ENCODE peak calls at places on chromosomes 2 and 18, in five cellular contexts. One of them, this sample, is unnamed.

GRCh38 chr2:154527962-154528361 is 170.5 kb upstream of the KCNJ3 start:
- DNase-seq in Karpas-422: no peak
- DNase-seq in CD8-positive, alpha-beta T cell: no peak
- DNase-seq in spleen: no peak
- DNase-seq in mesendoderm: no peak
- DNase-seq in this sample: no peak

GRCh38 chr2:54814367-54815155 is 91.1 kb downstream of the EML6 start:
- DNase-seq in Karpas-422: no peak
- DNase-seq in CD8-positive, alpha-beta T cell: no peak
- DNase-seq in spleen: no peak
- DNase-seq in mesendoderm: no peak
- DNase-seq in this sample: no peak

GRCh38 chr18:7950380-7951143 is 383.4 kb downstream of the PTPRM start:
- DNase-seq in Karpas-422: no peak
- DNase-seq in CD8-positive, alpha-beta T cell: no peak
- DNase-seq in spleen: no peak
- DNase-seq in mesendoderm: peak; percentile 19
- DNase-seq in this sample: no peak

GRCh38 chr2:59806486-59806885 is 747.0 kb downstream of the BCL11A start:
- DNase-seq in Karpas-422: peak; percentile 1
- DNase-seq in CD8-positive, alpha-beta T cell: no peak
- DNase-seq in spleen: no peak
- DNase-seq in mesendoderm: no peak
- DNase-seq in this sample: no peak

GRCh38 chr2:164879901-164880535 is 38.4 kb upstream of the COBLL1 start:
- DNase-seq in Karpas-422: no peak
- DNase-seq in CD8-positive, alpha-beta T cell: no peak
- DNase-seq in spleen: no peak
- DNase-seq in mesendoderm: no peak
- DNase-seq in this sample: no peak

GRCh38 chr18:49613141-49613641 is 51.3 kb downstream of the LIPG start:
- DNase-seq in Karpas-422: no peak
- DNase-seq in CD8-positive, alpha-beta T cell: no peak
- DNase-seq in spleen: no peak
- DNase-seq in mesendoderm: peak; percentile 95
- DNase-seq in this sample: no peak

GRCh38 chr2:80591233-80591632 is 286.7 kb upstream of the LRRTM1 start:
- DNase-seq in Karpas-422: no peak
- DNase-seq in CD8-positive, alpha-beta T cell: no peak
- DNase-seq in spleen: no peak
- DNase-seq in mesendoderm: no peak
- DNase-seq in this sample: no peak

GRCh38 chr2:100376836-100377235 is 40.6 kb downstream of the CHST10 start:
- DNase-seq in Karpas-422: peak; percentile 22
- DNase-seq in CD8-positive, alpha-beta T cell: no peak
- DNase-seq in spleen: peak; percentile 37
- DNase-seq in mesendoderm: no peak
- DNase-seq in this sample: no peak

GRCh38 chr2:71935291-71935848 is 212.3 kb downstream of the CYP26B1 start:
- DNase-seq in Karpas-422: no peak
- DNase-seq in CD8-positive, alpha-beta T cell: no peak
- DNase-seq in spleen: peak; percentile 54
- DNase-seq in mesendoderm: no peak
- DNase-seq in this sample: no peak

GRCh38 chr18:44869533-44869932 is 188.8 kb downstream of the SETBP1 start:
- DNase-seq in Karpas-422: no peak
- DNase-seq in CD8-positive, alpha-beta T cell: no peak
- DNase-seq in spleen: no peak
- DNase-seq in mesendoderm: peak; percentile 92
- DNase-seq in this sample: no peak

GRCh38 chr18:7677424-7677823 is 110.3 kb downstream of the PTPRM start:
- DNase-seq in Karpas-422: no peak
- DNase-seq in CD8-positive, alpha-beta T cell: no peak
- DNase-seq in spleen: no peak
- DNase-seq in mesendoderm: no peak
- DNase-seq in this sample: no peak

GRCh38 chr18:22199005-22199404 is 29.6 kb downstream of the GATA6 start:
- DNase-seq in Karpas-422: no peak
- DNase-seq in CD8-positive, alpha-beta T cell: no peak
- DNase-seq in spleen: no peak
- DNase-seq in mesendoderm: no peak
- DNase-seq in this sample: no peak

GRCh38 chr2:187658952-187659525 is 104.8 kb upstream of the TFPI start:
- DNase-seq in Karpas-422: no peak
- DNase-seq in CD8-positive, alpha-beta T cell: no peak
- DNase-seq in spleen: no peak
- DNase-seq in mesendoderm: peak; percentile 82
- DNase-seq in this sample: no peak

GRCh38 chr2:240371461-240372000 is 63.9 kb upstream of the GPC1 start:
- DNase-seq in Karpas-422: no peak
- DNase-seq in CD8-positive, alpha-beta T cell: no peak
- DNase-seq in spleen: no peak
- DNase-seq in mesendoderm: no peak
- DNase-seq in this sample: no peak

GRCh38 chr2:55148269-55148668 is 83.8 kb downstream of the CLHC1 start:
- DNase-seq in Karpas-422: no peak
- DNase-seq in CD8-positive, alpha-beta T cell: no peak
- DNase-seq in spleen: no peak
- DNase-seq in mesendoderm: peak; percentile 37
- DNase-seq in this sample: no peak

GRCh38 chr2:124908411-124908810 is 883.3 kb downstream of the CNTNAP5 start:
- DNase-seq in Karpas-422: no peak
- DNase-seq in CD8-positive, alpha-beta T cell: no peak
- DNase-seq in spleen: no peak
- DNase-seq in mesendoderm: no peak
- DNase-seq in this sample: no peak

GRCh38 chr18:44830551-44830950 is 149.9 kb downstream of the SETBP1 start:
- DNase-seq in Karpas-422: no peak
- DNase-seq in CD8-positive, alpha-beta T cell: no peak
- DNase-seq in spleen: no peak
- DNase-seq in mesendoderm: no peak
- DNase-seq in this sample: no peak

GRCh38 chr2:10091182-10091932 is 11.1 kb upstream of the CYS1 start:
- DNase-seq in Karpas-422: no peak
- DNase-seq in CD8-positive, alpha-beta T cell: no peak
- DNase-seq in spleen: peak; percentile 85
- DNase-seq in mesendoderm: no peak
- DNase-seq in this sample: no peak

GRCh38 chr2:42216712-42217111 is 47.6 kb downstream of the EML4 start:
- DNase-seq in Karpas-422: no peak
- DNase-seq in CD8-positive, alpha-beta T cell: no peak
- DNase-seq in spleen: no peak
- DNase-seq in mesendoderm: no peak
- DNase-seq in this sample: no peak

GRCh38 chr18:22625406-22625805 is 207.7 kb upstream of the CTAGE1 start:
- DNase-seq in Karpas-422: no peak
- DNase-seq in CD8-positive, alpha-beta T cell: no peak
- DNase-seq in spleen: no peak
- DNase-seq in mesendoderm: no peak
- DNase-seq in this sample: no peak

GRCh38 chr18:44601447-44601846 is 79.2 kb upstream of the SETBP1 start:
- DNase-seq in Karpas-422: no peak
- DNase-seq in CD8-positive, alpha-beta T cell: no peak
- DNase-seq in spleen: no peak
- DNase-seq in mesendoderm: no peak
- DNase-seq in this sample: no peak

GRCh38 chr2:160224060-160224459 is 24.0 kb upstream of the ITGB6 start:
- DNase-seq in Karpas-422: no peak
- DNase-seq in CD8-positive, alpha-beta T cell: no peak
- DNase-seq in spleen: no peak
- DNase-seq in mesendoderm: peak; percentile 54
- DNase-seq in this sample: no peak

GRCh38 chr2:42931147-42931817 is 138.9 kb upstream of the HAAO start:
- DNase-seq in Karpas-422: peak; percentile 44
- DNase-seq in CD8-positive, alpha-beta T cell: no peak
- DNase-seq in spleen: no peak
- DNase-seq in mesendoderm: peak; percentile 88
- DNase-seq in this sample: no peak

GRCh38 chr18:79882522-79883241 is 68.8 kb downstream of the SLC66A2 start:
- DNase-seq in Karpas-422: no peak
- DNase-seq in CD8-positive, alpha-beta T cell: no peak
- DNase-seq in spleen: peak; percentile 60
- DNase-seq in mesendoderm: no peak
- DNase-seq in this sample: no peak

GRCh38 chr2:49801898-49802297 is 647.6 kb upstream of the FSHR start:
- DNase-seq in Karpas-422: no peak
- DNase-seq in CD8-positive, alpha-beta T cell: no peak
- DNase-seq in spleen: no peak
- DNase-seq in mesendoderm: no peak
- DNase-seq in this sample: no peak

GRCh38 chr2:111984213-111984604 is 70.9 kb upstream of the TMEM87B start:
- DNase-seq in Karpas-422: no peak
- DNase-seq in CD8-positive, alpha-beta T cell: no peak
- DNase-seq in spleen: no peak
- DNase-seq in mesendoderm: no peak
- DNase-seq in this sample: no peak

GRCh38 chr2:183541766-183542165 is 417.5 kb downstream of the NUP35 start:
- DNase-seq in Karpas-422: no peak
- DNase-seq in CD8-positive, alpha-beta T cell: no peak
- DNase-seq in spleen: no peak
- DNase-seq in mesendoderm: no peak
- DNase-seq in this sample: no peak

GRCh38 chr2:201733544-201733943 is 35.1 kb upstream of the MPP4 start:
- DNase-seq in Karpas-422: no peak
- DNase-seq in CD8-positive, alpha-beta T cell: no peak
- DNase-seq in spleen: no peak
- DNase-seq in mesendoderm: no peak
- DNase-seq in this sample: no peak

GRCh38 chr18:58310517-58310916 is 266.5 kb downstream of the NEDD4L start:
- DNase-seq in Karpas-422: no peak
- DNase-seq in CD8-positive, alpha-beta T cell: peak; percentile 13
- DNase-seq in spleen: peak; percentile 44
- DNase-seq in mesendoderm: no peak
- DNase-seq in this sample: no peak

GRCh38 chr2:175741164-175741563 is 260.9 kb downstream of the LNPK start:
- DNase-seq in Karpas-422: no peak
- DNase-seq in CD8-positive, alpha-beta T cell: no peak
- DNase-seq in spleen: no peak
- DNase-seq in mesendoderm: no peak
- DNase-seq in this sample: no peak

GRCh38 chr2:147076634-147077033 is 768.2 kb upstream of the ACVR2A start:
- DNase-seq in Karpas-422: no peak
- DNase-seq in CD8-positive, alpha-beta T cell: no peak
- DNase-seq in spleen: no peak
- DNase-seq in mesendoderm: peak; percentile 7
- DNase-seq in this sample: no peak

GRCh38 chr2:124704056-124704644 is 679.1 kb downstream of the CNTNAP5 start:
- DNase-seq in Karpas-422: no peak
- DNase-seq in CD8-positive, alpha-beta T cell: no peak
- DNase-seq in spleen: no peak
- DNase-seq in mesendoderm: no peak
- DNase-seq in this sample: no peak

GRCh38 chr2:239238839-239239606 is 161.8 kb downstream of the HDAC4 start:
- DNase-seq in Karpas-422: no peak
- DNase-seq in CD8-positive, alpha-beta T cell: no peak
- DNase-seq in spleen: peak; percentile 59
- DNase-seq in mesendoderm: no peak
- DNase-seq in this sample: no peak

GRCh38 chr2:239239607-239240479 is 161.0 kb downstream of the HDAC4 start:
- DNase-seq in Karpas-422: no peak
- DNase-seq in CD8-positive, alpha-beta T cell: no peak
- DNase-seq in spleen: peak; percentile 78
- DNase-seq in mesendoderm: no peak
- DNase-seq in this sample: no peak

GRCh38 chr2:239236808-239237205 is 164.0 kb downstream of the HDAC4 start:
- DNase-seq in Karpas-422: no peak
- DNase-seq in CD8-positive, alpha-beta T cell: no peak
- DNase-seq in spleen: peak; percentile 71
- DNase-seq in mesendoderm: no peak
- DNase-seq in this sample: no peak

GRCh38 chr2:239240480-239240881 is 160.3 kb downstream of the HDAC4 start:
- DNase-seq in Karpas-422: no peak
- DNase-seq in CD8-positive, alpha-beta T cell: no peak
- DNase-seq in spleen: peak; percentile 71
- DNase-seq in mesendoderm: no peak
- DNase-seq in this sample: no peak

GRCh38 chr2:239238381-239238780 is 162.4 kb downstream of the HDAC4 start:
- DNase-seq in Karpas-422: no peak
- DNase-seq in CD8-positive, alpha-beta T cell: no peak
- DNase-seq in spleen: peak; percentile 27
- DNase-seq in mesendoderm: no peak
- DNase-seq in this sample: no peak
- H3K27ac ChIP-seq in Karpas-422: no peak overlapping the region
- H3K27ac ChIP-seq in CD8-positive, alpha-beta T cell: no peak overlapping the region
- H3K27ac ChIP-seq in spleen: no peak overlapping the region
- H3K27ac ChIP-seq in mesendoderm: no peak overlapping the region
- H3K27ac ChIP-seq in this sample: no peak overlapping the region

GRCh38 chr2:1605102-1605501 is 139.2 kb downstream of the PXDN start:
- DNase-seq in Karpas-422: no peak
- DNase-seq in CD8-positive, alpha-beta T cell: no peak
- DNase-seq in spleen: peak; percentile 78
- DNase-seq in mesendoderm: peak; percentile 61
- DNase-seq in this sample: no peak
- H3K4me1 ChIP-seq in Karpas-422: no peaks in the 10 kb centered on the region
- H3K4me1 ChIP-seq in CD8-positive, alpha-beta T cell: no peaks in the 10 kb centered on the region
- H3K4me1 ChIP-seq in spleen: peaks cover 36% of the 10 kb centered on the region
- H3K4me1 ChIP-seq in mesendoderm: peaks cover 11% of the 10 kb centered on the region
- H3K4me1 ChIP-seq in this sample: no peaks in the 10 kb centered on the region

DNA sequence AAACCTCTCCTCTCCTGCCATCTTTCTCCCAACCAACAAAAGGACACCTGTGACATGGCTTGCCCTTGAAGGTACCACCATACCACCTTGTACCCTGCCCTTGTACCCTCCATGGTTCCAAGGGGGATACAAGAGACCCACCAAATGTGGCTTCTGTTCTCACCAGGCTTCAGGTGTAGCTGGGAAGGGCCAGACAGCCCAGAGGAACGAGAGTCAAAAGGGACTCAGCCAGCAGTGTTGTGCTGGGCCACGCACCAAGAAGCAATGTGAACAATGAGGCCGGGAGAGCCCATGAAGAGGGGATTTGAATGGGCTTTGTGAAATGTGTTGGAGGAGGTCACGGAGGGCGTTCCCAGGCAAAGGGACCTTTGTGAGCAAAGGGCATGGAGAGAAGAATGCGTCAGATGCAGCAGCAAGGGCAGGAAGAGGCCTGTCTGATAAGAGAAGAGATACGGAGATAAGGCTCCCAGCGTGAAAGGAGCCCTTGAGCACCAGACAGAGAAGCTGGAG is 48.6 kb downstream of the PLB1 start:
- DNase-seq in Karpas-422: no peak
- DNase-seq in CD8-positive, alpha-beta T cell: no peak
- DNase-seq in spleen: no peak
- DNase-seq in mesendoderm: peak; percentile 98
- DNase-seq in this sample: no peak
- H3K27ac ChIP-seq in Karpas-422: no peak overlapping the region
- H3K27ac ChIP-seq in CD8-positive, alpha-beta T cell: no peak overlapping the region
- H3K27ac ChIP-seq in spleen: peak overlapping the region; percentile 33
- H3K27ac ChIP-seq in mesendoderm: peak overlapping the region; percentile 37
- H3K27ac ChIP-seq in this sample: peak overlapping the region; percentile 40

DNA sequence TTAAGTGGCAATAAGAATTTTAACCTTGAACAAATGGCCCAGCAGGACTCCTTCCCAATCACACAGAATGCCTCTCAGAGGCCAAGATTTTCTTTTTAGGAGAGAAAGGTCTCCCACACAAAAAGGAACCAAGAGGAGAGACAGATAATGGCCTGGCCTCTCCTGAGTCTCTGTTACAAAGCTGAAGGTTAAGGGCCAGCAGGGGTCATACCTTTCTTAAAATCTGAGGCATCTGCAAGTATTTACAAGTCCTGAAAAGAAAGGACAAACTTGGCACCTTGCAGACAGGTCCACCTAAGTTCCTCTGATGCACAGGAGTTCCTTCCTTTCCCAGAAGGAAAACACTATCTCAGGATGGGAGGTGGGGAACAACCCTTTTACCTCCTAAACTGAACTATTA is 142.3 kb downstream of the TMEM163 start:
- DNase-seq in Karpas-422: peak; percentile 46
- DNase-seq in CD8-positive, alpha-beta T cell: no peak
- DNase-seq in spleen: no peak
- DNase-seq in mesendoderm: peak; percentile 12
- DNase-seq in this sample: peak; percentile 3
- H3K4me1 ChIP-seq in Karpas-422: no peaks in the 10 kb centered on the region
- H3K4me1 ChIP-seq in CD8-positive, alpha-beta T cell: no peaks in the 10 kb centered on the region
- H3K4me1 ChIP-seq in spleen: no peaks in the 10 kb centered on the region
- H3K4me1 ChIP-seq in mesendoderm: no peaks in the 10 kb centered on the region
- H3K4me1 ChIP-seq in this sample: no peaks in the 10 kb centered on the region

This sample was measured in CD8-positive, alpha-beta memory T cell.